ENCODE peak calls at places on chromosomes 5 and 9, in six cellular contexts. N is SW 1271; R is SHP77 treated with DMSO at 0.1 percent for 48 hours; Z is GM03348; B is stimulated activated CD8-positive, alpha-beta memory T cell treated with anti-CD3 and anti-CD28 coated beads, Interleukin-15, amount 100 ng/mL, for 1 hour; A is epithelial cell of esophagus. H is an unnamed sample.

GRCh38 chr5:179916523-179916922 is 8.8 kb upstream of the TBC1D9B start:
- DNase-seq in N (no peak), R (no peak), Z (no peak), B (no peak), A (no peak), H (no peak)

GRCh38 chr5:111902436-111902835 is 145.4 kb upstream of the NREP start:
- DNase-seq in N (no peak), R (no peak), Z (no peak), B (no peak), A (no peak), H (no peak)

GRCh38 chr5:139637438-139638089 is 10.6 kb upstream of the CXXC5 start:
- DNase-seq in N (no peak), R (peak; percentile 36), Z (peak; percentile 93), B (no peak), A (peak; percentile 52), H (peak; percentile 55)

GRCh38 chr9:110426052-110426709 is 88.5 kb upstream of the TXNDC8 start:
- DNase-seq in N (no peak), R (no peak), Z (peak; percentile 19), B (no peak), A (peak; percentile 52), H (no peak)

GRCh38 chr5:172370237-172370640 is 84.1 kb downstream of the SH3PXD2B start:
- DNase-seq in N (no peak), R (no peak), Z (no peak), B (no peak), A (no peak), H (no peak)

GRCh38 chr5:178432421-178433272 is 157.5 kb downstream of the COL23A1 start:
- DNase-seq in N (no peak), R (no peak), Z (no peak), B (no peak), A (no peak), H (no peak)

GRCh38 chr5:56350595-56351170 is 117.6 kb upstream of the ANKRD55 start:
- DNase-seq in N (peak; percentile 93), R (no peak), Z (peak; percentile 85), B (no peak), A (peak; percentile 75), H (no peak)

GRCh38 chr9:70352802-70353201 is 61.7 kb downstream of the KLF9 start:
- DNase-seq in N (no peak), R (no peak), Z (peak; percentile 30), B (no peak), A (no peak), H (no peak)

GRCh38 chr5:154284433-154284832 is 93.9 kb downstream of the GALNT10 start:
- DNase-seq in N (no peak), R (no peak), Z (no peak), B (no peak), A (no peak), H (no peak)

GRCh38 chr5:31770157-31770556 is 131.2 kb downstream of the PDZD2 start:
- DNase-seq in N (no peak), R (no peak), Z (no peak), B (no peak), A (no peak), H (no peak)

GRCh38 chr5:68189171-68189570 is 26.4 kb upstream of the PIK3R1 start:
- DNase-seq in N (no peak), R (no peak), Z (no peak), B (no peak), A (no peak), H (no peak)

GRCh38 chr5:115209279-115209678 is 39.6 kb upstream of the TRIM36 start:
- DNase-seq in N (no peak), R (no peak), Z (no peak), B (peak; percentile 3), A (no peak), H (peak; percentile 95)

GRCh38 chr5:86679949-86680348 is 62.2 kb downstream of the COX7C start:
- DNase-seq in N (no peak), R (no peak), Z (no peak), B (no peak), A (no peak), H (no peak)

GRCh38 chr9:35341585-35341984 is 148.3 kb upstream of the RUSC2 start:
- DNase-seq in N (no peak), R (no peak), Z (peak; percentile 83), B (no peak), A (peak; percentile 21), H (no peak)

GRCh38 chr5:173714551-173715428 is 98.3 kb upstream of the BOD1 start:
- DNase-seq in N (no peak), R (no peak), Z (peak; percentile 72), B (no peak), A (peak; percentile 90), H (peak; percentile 94)

GRCh38 chr9:4839470-4839912 is 46.7 kb downstream of the RCL1 start:
- DNase-seq in N (no peak), R (no peak), Z (no peak), B (no peak), A (no peak), H (no peak)

GRCh38 chr5:16456103-16456832 is 9.3 kb downstream of the ZNF622 start:
- DNase-seq in N (peak; percentile 38), R (peak; percentile 88), Z (peak; percentile 56), B (no peak), A (peak; percentile 81), H (peak; percentile 89)

GRCh38 chr5:36177715-36178556 is 26.0 kb downstream of the SKP2 start:
- DNase-seq in N (no peak), R (peak; percentile 43), Z (peak; percentile 44), B (no peak), A (peak; percentile 54), H (peak; percentile 75)

GRCh38 chr9:131203438-131204219 is 72.7 kb downstream of the FAM78A start:
- DNase-seq in N (no peak), R (no peak), Z (no peak), B (no peak), A (no peak), H (peak; percentile 56)

GRCh38 chr5:11384441-11385250 is 519.6 kb downstream of the CTNND2 start:
- DNase-seq in N (no peak), R (no peak), Z (no peak), B (no peak), A (peak; percentile 20), H (no peak)

GRCh38 chr9:89439571-89439970 is 58.3 kb downstream of the SEMA4D start:
- DNase-seq in N (no peak), R (no peak), Z (no peak), B (no peak), A (no peak), H (no peak)

GRCh38 chr5:57538341-57538955 is 55.8 kb upstream of the ACTBL2 start:
- DNase-seq in N (no peak), R (no peak), Z (peak; percentile 84), B (no peak), A (peak; percentile 89), H (no peak)

GRCh38 chr9:131720330-131720729 is 19.5 kb downstream of the RAPGEF1 start:
- DNase-seq in N (no peak), R (no peak), Z (no peak), B (no peak), A (no peak), H (no peak)

GRCh38 chr5:149128023-149128875 is 13.0 kb upstream of the ABLIM3 start:
- DNase-seq in N (no peak), R (no peak), Z (peak; percentile 82), B (no peak), A (peak; percentile 58), H (peak; percentile 77)

GRCh38 chr5:120655828-120656435 is 191.8 kb downstream of the PRR16 start:
- DNase-seq in N (no peak), R (no peak), Z (no peak), B (no peak), A (peak; percentile 54), H (peak; percentile 56)

GRCh38 chr9:17967731-17968130 is 388.9 kb downstream of the SH3GL2 start:
- DNase-seq in N (no peak), R (no peak), Z (no peak), B (no peak), A (no peak), H (no peak)

GRCh38 chr9:131470581-131470991 is 32.1 kb upstream of the POMT1 start:
- DNase-seq in N (no peak), R (no peak), Z (no peak), B (no peak), A (no peak), H (no peak)

GRCh38 chr5:76099286-76099702 is 16.1 kb downstream of the SV2C start:
- DNase-seq in N (no peak), R (no peak), Z (no peak), B (no peak), A (no peak), H (no peak)

GRCh38 chr9:7196467-7196866 is 438.7 kb downstream of the KDM4C start:
- DNase-seq in N (no peak), R (no peak), Z (no peak), B (no peak), A (peak; percentile 15), H (peak; percentile 5)